ENCODE peak calls at places on chromosomes 11 and 22, in six cellular contexts. One of them, this sample, is unnamed.

GRCh38 chr11:28526406-28526751 is 418.2 kb downstream of the METTL15 start:
- DNase-seq in SK-N-SH: no peak
- DNase-seq in H1: no peak
- DNase-seq in HepG2: no peak
- DNase-seq in K562: peak; percentile 8
- DNase-seq in GM12878: no peak
- DNase-seq in this sample: no peak

GRCh38 chr11:26230021-26230420 is 101.9 kb upstream of the ANO3 start:
- DNase-seq in H1: no peak
- DNase-seq in K562: no peak
- DNase-seq in SK-N-SH: no peak
- DNase-seq in HepG2: no peak
- DNase-seq in GM12878: no peak
- DNase-seq in this sample: no peak

GRCh38 chr11:18115360-18116127 is 9.7 kb upstream of the SAAL1 start:
- DNase-seq in HepG2: peak; percentile 75
- DNase-seq in H1: peak; percentile 84
- DNase-seq in SK-N-SH: peak; percentile 85
- DNase-seq in K562: peak; percentile 80
- DNase-seq in GM12878: peak; percentile 19
- DNase-seq in this sample: peak; percentile 51

GRCh38 chr11:67996622-67997459 is 7.1 kb downstream of the UNC93B1 start:
- DNase-seq in H1: peak; percentile 99
- DNase-seq in GM12878: no peak
- DNase-seq in SK-N-SH: peak; percentile 71
- DNase-seq in K562: peak; percentile 95
- DNase-seq in HepG2: no peak
- DNase-seq in this sample: peak; percentile 84

GRCh38 chr11:104060004-104060403 is 23.6 kb downstream of the DDI1 start:
- DNase-seq in H1: no peak
- DNase-seq in SK-N-SH: peak; percentile 48
- DNase-seq in GM12878: no peak
- DNase-seq in HepG2: no peak
- DNase-seq in K562: no peak
- DNase-seq in this sample: no peak

GRCh38 chr11:133082453-133082781 is 449.9 kb downstream of the OPCML start:
- DNase-seq in H1: no peak
- DNase-seq in HepG2: no peak
- DNase-seq in GM12878: no peak
- DNase-seq in SK-N-SH: no peak
- DNase-seq in K562: no peak
- DNase-seq in this sample: no peak

GRCh38 chr11:96200243-96200642 is 142.8 kb downstream of the MAML2 start:
- DNase-seq in H1: no peak
- DNase-seq in SK-N-SH: no peak
- DNase-seq in K562: no peak
- DNase-seq in GM12878: no peak
- DNase-seq in HepG2: no peak
- DNase-seq in this sample: no peak

GRCh38 chr11:118068206-118068944 is 8.5 kb upstream of the TMPRSS4 start:
- DNase-seq in HepG2: no peak
- DNase-seq in K562: peak; percentile 63
- DNase-seq in H1: peak; percentile 72
- DNase-seq in GM12878: no peak
- DNase-seq in SK-N-SH: no peak
- DNase-seq in this sample: no peak

GRCh38 chr11:35304900-35305299 is 114.5 kb downstream of the SLC1A2 start:
- DNase-seq in SK-N-SH: no peak
- DNase-seq in H1: no peak
- DNase-seq in HepG2: no peak
- DNase-seq in GM12878: no peak
- DNase-seq in K562: no peak
- DNase-seq in this sample: no peak

GRCh38 chr11:33829430-33830141 is 55.3 kb upstream of the FBXO3 start:
- DNase-seq in GM12878: peak; percentile 28
- DNase-seq in HepG2: peak; percentile 13
- DNase-seq in K562: peak; percentile 56
- DNase-seq in SK-N-SH: peak; percentile 78
- DNase-seq in H1: peak; percentile 79
- DNase-seq in this sample: peak; percentile 59

DNA sequence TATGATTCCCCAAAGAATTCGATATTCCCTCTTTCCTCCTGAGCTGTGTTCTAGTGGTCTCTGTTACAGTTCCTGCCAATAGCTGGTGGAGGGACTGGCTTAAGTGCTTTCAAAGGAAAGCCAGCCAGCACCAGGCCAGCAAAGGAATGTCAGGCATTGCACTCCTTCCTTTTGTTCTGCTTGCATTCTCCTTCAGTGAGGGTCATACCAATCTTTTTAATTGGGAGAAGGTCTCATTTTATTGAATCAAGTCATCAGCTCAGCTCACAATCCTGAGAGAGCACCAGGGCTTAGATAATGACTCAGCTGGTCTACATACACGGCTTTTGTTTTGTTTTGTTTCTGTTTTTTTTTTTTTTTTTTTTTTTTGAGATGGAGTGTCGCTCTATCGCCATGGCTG is 222.9 kb downstream of the NAV2 start:
- DNase-seq in SK-N-SH: no peak
- DNase-seq in K562: no peak
- DNase-seq in GM12878: no peak
- DNase-seq in H1: no peak
- DNase-seq in HepG2: no peak
- DNase-seq in this sample: no peak
- TF ChIP-seq GABPA in SK-N-SH: no peak
- TF ChIP-seq GABPA in K562: no peak
- TF ChIP-seq GABPA in GM12878: no peak
- TF ChIP-seq GABPA in H1: no peak
- TF ChIP-seq GABPA in HepG2: no peak
- TF ChIP-seq GABPA in this sample: no peak

DNA sequence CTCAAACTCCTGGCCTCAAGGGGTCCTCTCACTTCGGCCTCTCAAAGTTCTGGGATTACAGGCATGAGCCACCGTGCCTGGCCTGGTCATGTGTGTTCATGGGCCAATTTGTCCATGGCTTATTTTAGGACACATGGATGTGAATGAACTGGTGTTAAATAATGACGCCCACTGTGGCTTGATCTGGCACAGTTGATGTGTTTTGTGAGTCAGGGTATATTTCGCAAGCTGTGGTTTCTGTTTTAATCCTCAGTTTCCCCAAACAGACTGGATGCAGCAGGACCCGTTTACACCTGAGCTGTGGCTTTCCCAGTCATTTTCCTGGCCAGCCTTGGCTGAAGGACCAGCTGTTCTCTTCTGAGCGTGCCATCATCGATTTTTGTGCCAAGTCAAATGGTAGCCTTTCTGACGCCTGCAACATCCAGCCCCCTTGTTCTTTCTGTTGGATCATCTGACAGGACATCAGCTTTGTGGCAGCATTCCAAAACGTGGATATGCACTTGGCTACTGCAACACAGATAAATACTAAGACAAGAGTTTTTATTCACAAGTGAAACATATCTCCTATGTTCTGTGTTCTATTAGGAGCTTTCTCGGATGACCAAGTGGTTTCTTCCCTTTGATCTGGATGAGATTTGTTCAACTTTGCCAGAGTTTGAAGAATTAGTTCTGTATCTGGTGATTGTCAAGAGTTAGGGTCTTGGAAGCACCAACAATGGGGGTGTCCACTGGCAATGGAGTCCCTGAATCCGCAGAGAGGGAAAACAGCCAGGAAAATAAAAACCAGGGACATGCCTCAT is 40.0 kb upstream of the SEPTIN5 start:
- DNase-seq in HepG2: no peak
- DNase-seq in SK-N-SH: no peak
- DNase-seq in H1: no peak
- DNase-seq in K562: no peak
- DNase-seq in GM12878: no peak
- DNase-seq in this sample: no peak
- TF ChIP-seq GABPA in HepG2: no peak
- TF ChIP-seq GABPA in SK-N-SH: no peak
- TF ChIP-seq GABPA in H1: no peak
- TF ChIP-seq GABPA in K562: no peak
- TF ChIP-seq GABPA in GM12878: no peak
- TF ChIP-seq GABPA in this sample: no peak

DNA sequence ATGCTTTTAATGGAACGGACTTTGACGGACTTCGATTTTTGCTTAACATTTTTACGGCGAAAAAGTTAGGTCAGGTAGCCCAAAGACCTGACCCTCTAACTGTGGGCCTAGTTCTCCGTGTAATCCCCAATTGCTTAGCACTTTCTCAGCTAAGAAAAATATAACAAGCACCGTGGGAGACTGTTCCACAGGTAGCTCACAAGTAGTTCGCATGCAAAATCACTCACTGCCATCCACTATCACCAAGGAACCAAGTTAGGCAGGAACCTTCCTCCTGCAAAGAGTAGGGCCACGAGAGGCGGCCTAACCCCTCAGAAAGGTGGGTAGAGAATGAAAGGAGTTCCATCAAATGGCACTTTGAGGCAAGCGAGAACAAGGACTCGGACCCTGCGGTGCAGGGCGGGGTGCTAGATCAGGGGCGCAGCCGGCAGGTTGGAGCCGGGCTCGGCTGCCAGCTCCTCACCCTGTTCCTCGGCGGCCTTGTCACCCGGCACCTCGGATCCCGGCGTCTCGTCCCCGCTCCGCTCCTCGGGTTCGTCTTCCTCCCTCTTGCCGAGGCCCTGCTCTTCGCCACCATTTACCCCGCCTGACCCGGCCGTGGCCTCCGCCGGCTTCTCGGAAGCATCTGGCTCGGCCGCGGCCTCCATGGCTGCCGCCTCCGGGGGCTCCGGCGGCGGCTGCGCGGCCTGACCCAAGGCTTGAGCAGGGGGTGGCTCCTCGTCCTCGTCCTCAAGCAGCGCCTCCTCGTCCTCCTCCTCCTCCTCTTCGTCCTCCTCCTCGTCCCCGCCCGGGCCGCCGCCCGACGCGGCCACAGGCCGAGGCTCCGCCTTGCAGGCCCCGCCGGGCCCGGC is 876 bp downstream of the HNRNPUL2 start:
- DNase-seq in H1: no peak
- DNase-seq in HepG2: no peak
- DNase-seq in GM12878: no peak
- DNase-seq in SK-N-SH: no peak
- DNase-seq in K562: no peak
- DNase-seq in this sample: no peak
- TF ChIP-seq GABPA in H1: no peak
- TF ChIP-seq GABPA in HepG2: no peak
- TF ChIP-seq GABPA in GM12878: no peak
- TF ChIP-seq GABPA in SK-N-SH: no peak
- TF ChIP-seq GABPA in K562: no peak
- TF ChIP-seq GABPA in this sample: no peak

GRCh38 chr22:21682385-21683175 is 16.8 kb downstream of the PPIL2 start:
- DNase-seq in H1: no peak
- DNase-seq in K562: peak; percentile 52
- DNase-seq in GM12878: no peak
- DNase-seq in SK-N-SH: no peak
- DNase-seq in HepG2: no peak
- DNase-seq in this sample: no peak

GRCh38 chr22:21685164-21685513 is 19.3 kb downstream of the PPIL2 start:
- DNase-seq in H1: no peak
- DNase-seq in GM12878: no peak
- DNase-seq in SK-N-SH: no peak
- DNase-seq in HepG2: no peak
- DNase-seq in K562: peak; percentile 62
- DNase-seq in this sample: no peak

GRCh38 chr22:21686193-21686608 is 20.4 kb downstream of the PPIL2 start:
- DNase-seq in K562: peak; percentile 67
- DNase-seq in H1: no peak
- DNase-seq in SK-N-SH: no peak
- DNase-seq in GM12878: no peak
- DNase-seq in HepG2: no peak
- DNase-seq in this sample: no peak

GRCh38 chr22:21683401-21683811 is 17.6 kb downstream of the PPIL2 start:
- DNase-seq in K562: peak; percentile 57
- DNase-seq in HepG2: no peak
- DNase-seq in SK-N-SH: no peak
- DNase-seq in H1: no peak
- DNase-seq in GM12878: no peak
- DNase-seq in this sample: no peak

DNA sequence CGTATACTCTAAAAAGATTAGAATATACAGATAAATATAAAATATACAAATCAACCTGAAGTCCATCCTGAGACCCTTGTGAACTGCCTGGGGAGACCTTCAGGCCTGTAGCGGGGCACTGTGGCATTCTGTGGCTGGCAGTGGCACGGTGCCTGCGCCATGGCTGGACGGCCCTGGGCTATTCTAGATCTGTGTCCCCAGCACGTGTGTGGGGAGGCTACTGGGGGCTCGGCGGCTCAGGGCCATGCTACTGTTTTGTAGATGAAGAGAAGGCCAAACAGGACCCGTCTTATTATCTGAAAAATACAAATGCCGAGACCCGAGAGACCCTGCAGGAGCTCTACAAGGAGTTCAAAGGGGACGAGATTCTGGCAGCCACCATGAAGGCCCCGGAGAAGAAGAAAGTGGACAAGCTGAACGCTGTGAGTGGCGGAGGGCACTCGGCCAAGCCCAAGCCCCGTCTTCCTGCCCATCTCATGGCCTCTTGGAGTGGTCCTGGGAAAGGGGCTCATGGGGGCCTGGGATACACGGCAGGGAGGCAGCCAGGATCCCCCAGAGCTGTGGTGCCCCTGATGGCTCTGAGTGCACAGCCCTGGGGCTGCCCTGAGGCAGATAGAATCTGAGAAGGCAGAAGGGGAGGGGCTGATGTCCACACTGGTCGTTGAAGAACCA is 18.8 kb downstream of the PPIL2 start:
- DNase-seq in H1: no peak
- DNase-seq in GM12878: no peak
- DNase-seq in SK-N-SH: no peak
- DNase-seq in K562: peak; percentile 51
- DNase-seq in HepG2: no peak
- DNase-seq in this sample: no peak
- TF ChIP-seq GABPA in H1: no peak
- TF ChIP-seq GABPA in GM12878: no peak
- TF ChIP-seq GABPA in SK-N-SH: no peak
- TF ChIP-seq GABPA in K562: no peak
- TF ChIP-seq GABPA in HepG2: no peak
- TF ChIP-seq GABPA in this sample: no peak

DNA sequence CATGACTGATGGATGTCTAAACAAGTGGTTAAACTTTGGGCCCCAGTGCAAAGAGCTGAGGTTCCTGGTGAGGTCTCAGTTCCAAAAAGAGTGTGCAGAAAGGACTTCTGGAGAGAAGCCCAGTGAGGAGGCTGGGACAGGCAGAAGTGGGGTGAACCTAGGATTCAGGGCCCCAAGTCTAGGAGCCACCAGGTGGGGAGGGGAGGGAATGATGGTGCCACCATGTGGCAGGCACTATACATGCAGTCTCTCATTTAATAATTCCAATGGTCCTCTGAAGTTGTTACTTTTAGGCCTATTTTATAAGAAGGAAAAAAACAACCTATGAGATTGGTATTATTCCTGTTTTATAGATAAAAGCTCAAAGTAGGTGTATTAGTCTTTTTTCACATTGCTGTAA is 102.0 kb downstream of the INSC start:
- DNase-seq in H1: no peak
- DNase-seq in SK-N-SH: no peak
- DNase-seq in HepG2: no peak
- DNase-seq in GM12878: no peak
- DNase-seq in K562: peak; percentile 43
- DNase-seq in this sample: no peak
- TF ChIP-seq GABPA in H1: no peak
- TF ChIP-seq GABPA in SK-N-SH: no peak
- TF ChIP-seq GABPA in HepG2: no peak
- TF ChIP-seq GABPA in GM12878: no peak
- TF ChIP-seq GABPA in K562: no peak
- TF ChIP-seq GABPA in this sample: no peak

GRCh38 chr11:9760180-9760550 is 96.3 kb downstream of the SWAP70 start:
- DNase-seq in SK-N-SH: no peak
- DNase-seq in K562: no peak
- DNase-seq in H1: no peak
- DNase-seq in GM12878: no peak
- DNase-seq in HepG2: no peak
- DNase-seq in this sample: no peak
- TF ChIP-seq GABPA in SK-N-SH: no peak
- TF ChIP-seq GABPA in K562: no peak
- TF ChIP-seq GABPA in H1: no peak
- TF ChIP-seq GABPA in GM12878: no peak
- TF ChIP-seq GABPA in HepG2: no peak
- TF ChIP-seq GABPA in this sample: no peak